ENCODE peak calls at places on chromosomes 13 and 19, in six cellular contexts. K is coronary artery, U is psoas muscle, I is IMR-90, P is lung, W is keratinocyte. R is an unnamed sample.

GRCh38 chr13:80361883-80362327 is 21.0 kb upstream of the SPRY2 start:
- DNase-seq in K (no peak), U (no peak), I (no peak), P (no peak), W (no peak), R (no peak)

GRCh38 chr13:49784886-49785570 is 7.5 kb downstream of the KPNA3 start:
- DNase-seq in K (no peak), U (no peak), I (peak; percentile 26), P (no peak), W (no peak), R (no peak)

GRCh38 chr19:6527893-6528543 is 2.8 kb upstream of the TNFSF9 start:
- DNase-seq in K (no peak), U (no peak), I (no peak), P (no peak), W (no peak), R (no peak)

GRCh38 chr19:42386974-42387707 is 3.0 kb downstream of the CNFN start:
- DNase-seq in K (no peak), U (peak; percentile 70), I (peak; percentile 33), P (peak; percentile 53), W (no peak), R (peak; percentile 70)

GRCh38 chr19:2728783-2729387 is 7.7 kb upstream of the DIRAS1 start:
- DNase-seq in K (no peak), U (no peak), I (no peak), P (no peak), W (no peak), R (no peak)

GRCh38 chr19:40933025-40933424 is 51.0 kb upstream of the CYP2A7 start:
- DNase-seq in K (no peak), U (no peak), I (no peak), P (no peak), W (no peak), R (no peak)

GRCh38 chr19:13001502-13002388 is 6.5 kb downstream of the NFIX start:
- DNase-seq in K (peak; percentile 90), U (peak; percentile 89), I (no peak), P (peak; percentile 61), W (no peak), R (peak; percentile 87)

GRCh38 chr13:24004971-24005370 is 107.7 kb upstream of the C1QTNF9B start:
- DNase-seq in K (no peak), U (no peak), I (no peak), P (no peak), W (no peak), R (no peak)

GRCh38 chr13:113367020-113367560 is 3.2 kb upstream of the GRTP1 start:
- DNase-seq in K (no peak), U (no peak), I (no peak), P (no peak), W (no peak), R (no peak)

GRCh38 chr13:35838356-35838755 is 292.8 kb downstream of the DCLK1 start:
- DNase-seq in K (no peak), U (no peak), I (peak; percentile 85), P (no peak), W (no peak), R (no peak)

GRCh38 chr13:30832845-30833332 is 73.2 kb upstream of the MEDAG start:
- DNase-seq in K (no peak), U (peak; percentile 64), I (no peak), P (no peak), W (peak; percentile 65), R (no peak)

GRCh38 chr13:99431927-99432636 is 69.2 kb upstream of the TM9SF2 start:
- DNase-seq in K (peak; percentile 66), U (no peak), I (no peak), P (no peak), W (no peak), R (no peak)

GRCh38 chr13:50936681-50937080 is 27.1 kb downstream of the RNASEH2B start:
- DNase-seq in K (no peak), U (no peak), I (no peak), P (no peak), W (no peak), R (no peak)

GRCh38 chr19:33522371-33522662 is 726 bp upstream of the PEPD start:
- DNase-seq in K (no peak), U (no peak), I (no peak), P (no peak), W (no peak), R (no peak)

GRCh38 chr19:33519416-33519815 is 2.2 kb downstream of the PEPD start:
- DNase-seq in K (no peak), U (no peak), I (no peak), P (no peak), W (no peak), R (no peak)

GRCh38 chr19:33520048-33520643 is 1.4 kb downstream of the PEPD start:
- DNase-seq in K (no peak), U (no peak), I (no peak), P (no peak), W (no peak), R (no peak)

GRCh38 chr19:33521480-33522370 is at the start of gene PEPD:
- DNase-seq in K (peak; percentile 96), U (peak; percentile 94), I (peak; percentile 82), P (peak; percentile 90), W (peak; percentile 33), R (peak; percentile 94)

GRCh38 chr19:33520844-33521479 is 629 bp downstream of the PEPD start:
- DNase-seq in K (no peak), U (no peak), I (no peak), P (no peak), W (no peak), R (no peak)
- H3K27ac ChIP-seq in K (peak overlapping the region; percentile 42), U (peak overlapping the region; percentile 71), I (peak overlapping the region; percentile 47), P (peak overlapping the region; percentile 65), W (peak overlapping the region; percentile 24), R (no peak overlapping the region)

DNA sequence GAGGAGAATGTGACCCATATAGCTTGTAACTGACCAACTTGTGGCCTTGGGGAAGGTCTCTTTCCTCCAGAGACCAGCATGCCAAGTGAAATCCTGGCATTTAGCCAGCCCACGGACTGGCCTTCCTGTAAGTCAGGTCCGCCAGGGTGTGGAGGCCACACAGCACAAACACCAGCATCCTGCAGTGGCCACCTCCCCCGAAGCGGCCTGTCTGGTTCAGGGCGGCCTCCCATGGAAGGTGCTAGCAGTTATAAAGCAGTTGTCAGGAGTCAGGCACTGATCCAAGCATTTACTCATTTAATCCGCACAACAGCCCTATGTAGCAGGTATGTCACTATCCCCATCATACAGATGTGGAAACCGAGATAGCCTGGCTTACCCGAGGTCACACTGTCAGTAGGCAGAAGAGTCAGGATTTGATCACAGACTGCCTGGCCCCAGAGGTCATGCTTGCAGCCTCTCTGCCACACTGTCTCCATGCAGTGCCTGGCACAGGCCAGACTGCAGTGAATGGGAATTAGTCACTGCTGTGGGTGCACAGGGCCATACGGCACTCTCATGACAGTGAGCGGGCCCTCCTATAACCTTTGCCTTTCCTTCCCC is 36.7 kb downstream of the CAPN12 start:
- DNase-seq in K (no peak), U (no peak), I (peak; percentile 23), P (peak; percentile 64), W (no peak), R (no peak)
- H3K27ac ChIP-seq in K (peak overlapping the region; percentile 91), U (peak overlapping the region; percentile 80), I (peak overlapping the region; percentile 30), P (peak overlapping the region; percentile 75), W (no peak overlapping the region), R (peak overlapping the region; percentile 75)

GRCh38 chr13:34588362-34588761 is 353.7 kb upstream of the NBEA start:
- DNase-seq in K (no peak), U (no peak), I (no peak), P (no peak), W (no peak), R (no peak)

GRCh38 chr13:34591801-34592454 is 350.1 kb upstream of the NBEA start:
- DNase-seq in K (no peak), U (peak; percentile 70), I (no peak), P (no peak), W (no peak), R (peak; percentile 11)

GRCh38 chr13:34594507-34594906 is 347.6 kb upstream of the NBEA start:
- DNase-seq in K (no peak), U (no peak), I (no peak), P (no peak), W (no peak), R (no peak)

GRCh38 chr13:34589581-34589980 is 352.5 kb upstream of the NBEA start:
- DNase-seq in K (no peak), U (no peak), I (no peak), P (no peak), W (no peak), R (no peak)

GRCh38 chr13:34591163-34591562 is 350.9 kb upstream of the NBEA start:
- DNase-seq in K (no peak), U (no peak), I (no peak), P (no peak), W (no peak), R (no peak)
- H3K27ac ChIP-seq in K (no peak overlapping the region), U (no peak overlapping the region), I (no peak overlapping the region), P (no peak overlapping the region), W (no peak overlapping the region), R (no peak overlapping the region)

DNA sequence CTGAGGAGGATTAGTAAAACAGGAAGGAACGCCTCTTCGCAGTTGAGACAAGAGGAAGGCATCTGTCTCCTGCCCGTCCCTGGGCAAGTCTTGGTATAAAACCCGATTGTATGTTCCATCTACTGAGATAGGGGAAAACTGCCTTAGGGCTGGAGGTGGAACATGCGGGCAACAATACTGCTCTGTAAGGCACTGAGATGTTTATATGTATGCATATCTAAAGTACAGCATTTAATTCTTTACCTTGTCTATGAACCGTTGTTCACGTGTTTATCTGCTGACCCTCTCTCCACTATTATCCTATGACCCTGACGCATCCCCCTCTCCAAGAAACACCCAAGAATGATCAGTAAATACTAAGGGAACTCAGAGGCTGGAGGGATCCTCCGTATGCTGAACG is 722 bp upstream of the TIMM50 start:
- DNase-seq in K (no peak), U (no peak), I (no peak), P (no peak), W (no peak), R (no peak)
- H3K27ac ChIP-seq in K (peak overlapping the region; percentile 90), U (peak overlapping the region; percentile 95), I (peak overlapping the region; percentile 88), P (peak overlapping the region; percentile 87), W (peak overlapping the region; percentile 94), R (no peak overlapping the region)